ENCODE peak calls at places on chromosome 6, in nine cellular contexts. D is CD8-positive, alpha-beta T cell; S is PC-9; V is fibroblast of pulmonary artery; O is Panc1; A is BE2C; Q is heart right ventricle; U is kidney epithelial cell; I is foreskin fibroblast. E is an unnamed sample.

GRCh38 chr6:85360794-85361642 is 88.9 kb upstream of the NT5E start:
- DNase-seq in D (no peak), S (peak; percentile 75), V (peak; percentile 90), O (peak; percentile 87), A (no peak), Q (no peak), U (peak; percentile 95), I (peak; percentile 97), E (peak; percentile 98)

GRCh38 chr6:147774856-147775255 is 266.4 kb downstream of the SAMD5 start:
- DNase-seq in D (no peak), S (no peak), V (no peak), O (no peak), A (no peak), Q (no peak), U (no peak), I (no peak), E (no peak)

GRCh38 chr6:113169484-113169883 is 687.7 kb upstream of the MARCKS start:
- DNase-seq in D (no peak), S (no peak), V (no peak), O (no peak), A (no peak), Q (no peak), U (no peak), I (peak; percentile 72), E (no peak)

GRCh38 chr6:110360671-110361070 is 2.5 kb upstream of the METTL24 start:
- DNase-seq in D (no peak), S (no peak), V (no peak), O (no peak), A (no peak), Q (no peak), U (peak; percentile 87), I (no peak), E (no peak)

GRCh38 chr6:113526553-113526952 is 330.6 kb upstream of the MARCKS start:
- DNase-seq in D (no peak), S (no peak), V (no peak), O (no peak), A (no peak), Q (no peak), U (no peak), I (no peak), E (peak; percentile 98)

GRCh38 chr6:122289721-122290501 is 109.5 kb upstream of the HSF2 start:
- DNase-seq in D (no peak), S (no peak), V (peak; percentile 14), O (peak; percentile 5), A (no peak), Q (no peak), U (no peak), I (peak; percentile 39), E (peak; percentile 14)

GRCh38 chr6:44304282-44305199 is 8.6 kb downstream of the AARS2 start:
- DNase-seq in D (peak; percentile 44), S (peak; percentile 22), V (peak; percentile 52), O (no peak), A (peak; percentile 64), Q (no peak), U (no peak), I (peak; percentile 57), E (peak; percentile 39)

GRCh38 chr6:147434508-147434907 is 74.0 kb upstream of the SAMD5 start:
- DNase-seq in D (no peak), S (no peak), V (no peak), O (no peak), A (no peak), Q (no peak), U (no peak), I (peak; percentile 31), E (peak; percentile 93)

GRCh38 chr6:41027799-41028617 is 11.0 kb downstream of the UNC5CL start:
- DNase-seq in D (peak; percentile 73), S (peak; percentile 84), V (peak; percentile 66), O (no peak), A (peak; percentile 72), Q (peak; percentile 81), U (no peak), I (peak; percentile 88), E (peak; percentile 58)

GRCh38 chr6:727796-728195 is 34.9 kb upstream of the EXOC2 start:
- DNase-seq in D (no peak), S (no peak), V (no peak), O (no peak), A (no peak), Q (no peak), U (no peak), I (no peak), E (no peak)

GRCh38 chr6:722077-722524 is 29.2 kb upstream of the EXOC2 start:
- DNase-seq in D (peak; percentile 76), S (peak; percentile 53), V (peak; percentile 87), O (peak; percentile 50), A (peak; percentile 78), Q (peak; percentile 65), U (peak; percentile 14), I (peak; percentile 95), E (peak; percentile 88)

GRCh38 chr6:722608-723007 is 29.7 kb upstream of the EXOC2 start:
- DNase-seq in D (no peak), S (no peak), V (peak; percentile 37), O (no peak), A (no peak), Q (no peak), U (no peak), I (peak; percentile 58), E (no peak)

GRCh38 chr6:718345-718744 is 25.4 kb upstream of the EXOC2 start:
- DNase-seq in D (no peak), S (no peak), V (no peak), O (no peak), A (no peak), Q (no peak), U (no peak), I (no peak), E (no peak)

DNA sequence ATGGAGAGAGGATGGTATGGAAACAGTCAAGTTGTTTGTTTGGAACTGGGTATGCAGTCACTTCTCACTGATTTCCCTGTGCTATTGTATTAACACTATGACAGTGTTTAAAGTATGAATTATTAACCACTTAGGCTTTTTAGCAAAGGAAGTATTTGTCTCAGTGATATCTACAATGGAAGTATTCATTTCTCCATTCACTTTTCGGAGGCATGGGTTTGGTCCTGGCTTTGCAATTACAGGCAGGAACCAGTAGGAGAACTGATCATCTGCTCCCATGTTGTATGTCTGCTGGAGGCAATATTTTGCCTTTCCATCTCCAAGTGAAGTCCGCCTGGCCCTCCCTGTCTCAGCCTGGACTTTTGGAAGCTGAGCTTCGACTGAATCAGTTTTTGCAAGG is 30.6 kb upstream of the EXOC2 start:
- DNase-seq in D (no peak), S (no peak), V (no peak), O (no peak), A (no peak), Q (no peak), U (no peak), I (no peak), E (no peak)
- TF ChIP-seq CTCF in D (no peak), S (no peak), V (peak; percentile 26), O (peak; percentile 29), A (no peak), Q (no peak), U (no peak), I (peak; percentile 5), E (peak; percentile 30)

GRCh38 chr6:42961020-42961470 is 491 bp downstream of the GNMT start:
- DNase-seq in D (no peak), S (no peak), V (no peak), O (no peak), A (no peak), Q (no peak), U (no peak), I (peak; percentile 30), E (peak; percentile 30)
- H3K4me3 ChIP-seq in D (peak overlapping the region; percentile 73), S (peak overlapping the region; percentile 58), V (peak overlapping the region; percentile 44), O (peak overlapping the region; percentile 84), A (peak overlapping the region; percentile 53), Q (peak overlapping the region; percentile 62), U (peak overlapping the region; percentile 48), I (peak overlapping the region; percentile 42), E (peak overlapping the region; percentile 47)

GRCh38 chr6:132734694-132735236 is 20.9 kb upstream of the VNN1 start:
- DNase-seq in D (no peak), S (no peak), V (peak; percentile 89), O (peak; percentile 52), A (no peak), Q (no peak), U (no peak), I (peak; percentile 63), E (peak; percentile 96)
- TF ChIP-seq CTCF in D (no peak), S (peak; percentile 43), V (peak; percentile 50), O (peak; percentile 22), A (peak; percentile 43), Q (peak; percentile 15), U (peak; percentile 17), I (peak; percentile 24), E (peak; percentile 50)

GRCh38 chr6:136566007-136566487 is 15.8 kb upstream of the MAP7 start:
- DNase-seq in D (no peak), S (no peak), V (no peak), O (no peak), A (no peak), Q (no peak), U (no peak), I (no peak), E (no peak)
- H3K4me3 ChIP-seq in D (no peak overlapping the region), S (no peak overlapping the region), V (no peak overlapping the region), O (no peak overlapping the region), A (no peak overlapping the region), Q (no peak overlapping the region), U (no peak overlapping the region), I (no peak overlapping the region), E (no peak overlapping the region)

GRCh38 chr6:139446768-139447167 is 72.3 kb upstream of the CITED2 start:
- DNase-seq in D (no peak), S (no peak), V (no peak), O (no peak), A (no peak), Q (no peak), U (no peak), I (no peak), E (no peak)
- TF ChIP-seq CTCF in D (no peak), S (no peak), V (no peak), O (no peak), A (no peak), Q (no peak), U (no peak), I (no peak), E (no peak)

GRCh38 chr6:98828991-98829411 is 5.4 kb upstream of the POU3F2 start:
- DNase-seq in D (no peak), S (no peak), V (no peak), O (no peak), A (no peak), Q (no peak), U (no peak), I (no peak), E (no peak)
- H3K4me3 ChIP-seq in D (no peak overlapping the region), S (no peak overlapping the region), V (no peak overlapping the region), O (no peak overlapping the region), A (no peak overlapping the region), Q (no peak overlapping the region), U (no peak overlapping the region), I (no peak overlapping the region), E (no peak overlapping the region)

E was measured in epithelial cell of esophagus.